ENCODE peak calls at places on chromosomes 11 and 22, in five cellular contexts. H, G, A, R and Z are unnamed samples. For H3K4me1, the result is how much of the 10 kb centered on the place peaks cover.

GRCh38 chr22:29245626-29246385 is 22.0 kb downstream of the RHBDD3 start:
- DNase-seq in H (peak), R (peak), G (peak), A (peak), Z (peak)

GRCh38 chr22:20965104-20965887 is 1.8 kb upstream of the AIFM3 start:
- DNase-seq in G (no peak), R (peak), A (no peak), H (no peak), Z (no peak)

GRCh38 chr22:44025171-44026065 is 1.3 kb downstream of the PARVB start:
- DNase-seq in G (no peak), H (no peak), R (peak), A (no peak), Z (no peak)

GRCh38 chr11:71240865-71241691 is 11.3 kb downstream of the SHANK2 start:
- DNase-seq in G (no peak), R (no peak), H (no peak), A (peak), Z (no peak)

GRCh38 chr11:117824571-117825537 is at the start of gene FXYD2:
- DNase-seq in H (no peak), R (peak), G (no peak), A (no peak), Z (no peak)

GRCh38 chr11:2270322-2271076 is at the start of gene ASCL2:
- DNase-seq in H (no peak), R (peak), G (no peak), A (no peak), Z (no peak)

GRCh38 chr11:119788911-119789560 is 60.0 kb upstream of the NECTIN1 start:
- DNase-seq in G (no peak), H (no peak), A (no peak), R (no peak), Z (no peak)

GRCh38 chr11:130163346-130164220 is 4.0 kb downstream of the ST14 start:
- DNase-seq in A (no peak), G (no peak), R (no peak), H (no peak), Z (no peak)

GRCh38 chr11:102151784-102152525 is 41.7 kb downstream of the YAP1 start:
- DNase-seq in A (no peak), H (no peak), G (no peak), R (no peak), Z (no peak)

GRCh38 chr11:43789700-43790443 is 90.8 kb upstream of the ALKBH3 start:
- DNase-seq in R (no peak), G (no peak), H (no peak), A (peak), Z (no peak)

GRCh38 chr11:65652511-65653228 is 10.0 kb downstream of the RELA start:
- DNase-seq in G (peak), A (peak), R (peak), H (no peak), Z (no peak)

GRCh38 chr11:67626970-67627369 is 2.8 kb downstream of the NUDT8 start:
- DNase-seq in A (no peak), H (no peak), R (no peak), G (no peak), Z (no peak)

GRCh38 chr11:94084164-94084563 is 44.5 kb upstream of the PANX1 start:
- DNase-seq in G (no peak), H (no peak), A (no peak), R (no peak), Z (no peak)

GRCh38 chr11:102147632-102148031 is 37.4 kb downstream of the YAP1 start:
- DNase-seq in R (no peak), A (no peak), H (no peak), G (no peak), Z (no peak)

GRCh38 chr22:42932857-42933782 is 76.0 kb upstream of the ARFGAP3 start:
- DNase-seq in R (no peak), G (no peak), H (no peak), A (peak), Z (no peak)

GRCh38 chr22:28381427-28382167 is 298.0 kb downstream of the TTC28 start:
- DNase-seq in G (no peak), R (no peak), A (peak), H (no peak), Z (no peak)

GRCh38 chr22:27223317-27224177 is 566.2 kb downstream of the MIAT start:
- DNase-seq in G (no peak), R (no peak), H (no peak), A (peak), Z (no peak)

GRCh38 chr11:112581747-112582146 is 321.1 kb upstream of the PLET1 start:
- DNase-seq in R (no peak), H (no peak), A (no peak), G (no peak), Z (no peak)

GRCh38 chr11:124861670-124862069 is 3.6 kb upstream of the ROBO3 start:
- DNase-seq in H (no peak), G (no peak), A (no peak), R (no peak), Z (no peak)

GRCh38 chr11:65720237-65720934 is at the start of gene RNASEH2C:
- DNase-seq in R (peak), A (peak), H (no peak), G (peak), Z (peak)

GRCh38 chr11:45400594-45400993 is 114.5 kb upstream of the SYT13 start:
- DNase-seq in G (no peak), A (peak), H (no peak), R (no peak), Z (no peak)

GRCh38 chr11:61732705-61733104 is 19.7 kb upstream of the MYRF start:
- DNase-seq in A (peak), G (no peak), H (no peak), R (peak), Z (no peak)

GRCh38 chr22:26608129-26608528 is 9.7 kb downstream of the CRYBB1 start:
- DNase-seq in H (no peak), G (no peak), A (no peak), R (no peak), Z (no peak)

GRCh38 chr11:78414321-78415051 is 3.1 kb downstream of the GAB2 start:
- DNase-seq in R (no peak), A (peak), H (no peak), G (no peak), Z (no peak)

GRCh38 chr22:34236527-34236926 is 316.3 kb upstream of the LARGE1 start:
- DNase-seq in H (no peak), R (peak), G (no peak), A (no peak), Z (no peak)

GRCh38 chr22:20418211-20418788 is 19.3 kb downstream of the SCARF2 start:
- DNase-seq in G (peak), A (peak), R (peak), H (no peak), Z (no peak)

GRCh38 chr11:3949132-3949531 is 93.7 kb downstream of the STIM1 start:
- DNase-seq in R (no peak), G (no peak), A (no peak), H (no peak), Z (no peak)

GRCh38 chr11:3189886-3190583 is 24.9 kb upstream of the OSBPL5 start:
- DNase-seq in G (no peak), H (no peak), R (no peak), A (no peak), Z (no peak)

GRCh38 chr11:112156594-112157273 is 7.2 kb downstream of the IL18 start:
- DNase-seq in A (no peak), R (no peak), G (no peak), H (no peak), Z (no peak)

GRCh38 chr11:111851067-111851466 is 20.3 kb downstream of the ALG9 start:
- DNase-seq in G (no peak), H (no peak), R (no peak), A (no peak), Z (no peak)

GRCh38 chr11:64763804-64764611 is 4.2 kb upstream of the PYGM start:
- DNase-seq in A (no peak), G (no peak), R (no peak), H (no peak), Z (no peak)

GRCh38 chr11:102395720-102396358 is 48.8 kb downstream of the BIRC2 start:
- DNase-seq in R (no peak), A (no peak), H (no peak), G (no peak), Z (no peak)

GRCh38 chr11:59179121-59179520 is 7.2 kb downstream of the DTX4 start:
- DNase-seq in G (no peak), H (no peak), A (no peak), R (no peak), Z (no peak)

GRCh38 chr11:134146598-134146997 is 77.2 kb downstream of the NCAPD3 start:
- DNase-seq in R (no peak), H (no peak), G (no peak), A (no peak), Z (no peak)

GRCh38 chr22:46081036-46081830 is 69.1 kb upstream of the PPARA start:
- DNase-seq in A (no peak), H (no peak), R (peak), G (no peak), Z (no peak)

GRCh38 chr11:105073486-105074200 is 28.5 kb upstream of the CARD16 start:
- DNase-seq in H (no peak), A (peak), R (no peak), G (no peak), Z (no peak)

GRCh38 chr22:17087176-17088131 is 2.7 kb downstream of the IL17RA start:
- DNase-seq in H (no peak), G (no peak), A (peak), R (no peak), Z (no peak)

GRCh38 chr22:17085277-17086091 is 684 bp downstream of the IL17RA start:
- DNase-seq in G (no peak), H (no peak), A (no peak), R (peak), Z (no peak)

GRCh38 chr22:17086301-17086700 is 1.5 kb downstream of the IL17RA start:
- DNase-seq in A (no peak), G (no peak), H (no peak), R (no peak), Z (no peak)

GRCh38 chr22:17084554-17085276 is at the start of gene IL17RA:
- DNase-seq in A (peak), R (peak), H (peak), G (peak), Z (peak)

DNA sequence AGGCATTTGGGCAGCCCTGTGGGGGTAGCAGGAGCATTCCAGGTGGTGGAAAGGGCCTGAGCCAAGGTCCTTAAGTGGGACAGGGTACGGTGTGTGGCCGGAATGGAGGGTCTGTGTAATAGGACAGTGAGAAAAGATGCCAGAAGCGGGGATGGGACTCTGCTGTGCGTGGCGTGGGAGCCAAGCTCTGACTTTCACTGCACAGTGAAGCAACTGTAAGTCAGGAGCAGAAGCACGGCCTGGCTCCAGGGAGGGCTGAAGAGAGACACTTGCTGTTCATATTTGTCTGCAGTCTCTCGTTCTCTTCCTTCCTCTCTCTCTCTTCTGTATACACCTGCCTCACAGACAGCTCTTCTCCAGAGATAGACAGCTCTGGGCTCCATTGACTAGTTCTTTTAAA is 1.9 kb downstream of the IL17RA start:
- DNase-seq in G (no peak), R (no peak), A (no peak), H (no peak), Z (no peak)
- H3K4me3 ChIP-seq in G (no peak), R (peak), A (no peak), H (peak), Z (no peak)

DNA sequence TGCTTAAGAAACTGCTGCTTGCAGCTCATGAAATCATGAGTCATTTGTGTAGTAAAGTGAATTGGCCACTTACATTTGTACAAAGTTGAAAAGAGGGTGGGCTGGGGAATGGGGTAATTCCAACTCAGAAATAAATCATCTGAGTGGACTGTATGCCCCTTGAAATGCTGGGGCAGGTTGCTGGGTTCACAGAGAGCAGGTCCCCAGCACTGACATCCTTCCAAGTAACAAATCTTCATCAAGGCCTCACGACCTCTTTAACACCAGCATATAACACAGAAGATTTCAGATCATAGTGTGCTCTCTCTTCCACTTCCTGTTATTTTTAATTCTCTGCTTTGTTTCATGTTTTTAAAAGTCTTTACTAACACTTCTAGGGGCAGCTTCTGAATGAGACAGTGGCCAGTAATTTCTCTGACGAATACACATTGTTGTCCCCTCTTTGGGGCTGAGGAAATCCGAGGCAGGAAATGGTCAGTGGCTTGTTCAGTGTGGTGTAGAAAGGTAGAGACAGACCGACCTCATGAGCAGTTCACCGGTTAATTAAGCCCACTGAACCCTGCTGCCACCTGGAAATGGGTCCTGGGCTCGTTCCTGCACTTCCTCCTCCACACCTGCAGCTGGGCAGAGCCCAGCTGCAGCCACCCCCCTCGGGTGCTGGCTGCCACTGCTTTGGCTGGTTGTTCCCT is 127.8 kb downstream of the MAML2 start:
- DNase-seq in A (peak), G (no peak), H (no peak), R (no peak), Z (no peak)
- H3K4me1 ChIP-seq in A (under half), G (under half), H (half or more), R (under half), Z (under half)

GRCh38 chr11:75821202-75821601 is 6.2 kb downstream of the UVRAG start:
- DNase-seq in G (no peak), H (no peak), R (no peak), A (no peak), Z (no peak)
- H3K4me3 ChIP-seq in G (no peak), H (no peak), R (no peak), A (no peak), Z (no peak)

GRCh38 chr11:9806946-9807687 is 143.2 kb downstream of the SWAP70 start:
- DNase-seq in R (no peak), H (no peak), A (no peak), G (no peak), Z (no peak)

GRCh38 chr11:9802291-9802861 is 138.5 kb downstream of the SWAP70 start:
- DNase-seq in G (no peak), A (peak), H (no peak), R (no peak), Z (no peak)

GRCh38 chr11:9804414-9804902 is 140.6 kb downstream of the SWAP70 start:
- DNase-seq in R (no peak), H (no peak), A (no peak), G (no peak), Z (no peak)

GRCh38 chr11:9799901-9800300 is 136.0 kb downstream of the SWAP70 start:
- DNase-seq in R (no peak), H (no peak), A (no peak), G (no peak), Z (no peak)

DNA sequence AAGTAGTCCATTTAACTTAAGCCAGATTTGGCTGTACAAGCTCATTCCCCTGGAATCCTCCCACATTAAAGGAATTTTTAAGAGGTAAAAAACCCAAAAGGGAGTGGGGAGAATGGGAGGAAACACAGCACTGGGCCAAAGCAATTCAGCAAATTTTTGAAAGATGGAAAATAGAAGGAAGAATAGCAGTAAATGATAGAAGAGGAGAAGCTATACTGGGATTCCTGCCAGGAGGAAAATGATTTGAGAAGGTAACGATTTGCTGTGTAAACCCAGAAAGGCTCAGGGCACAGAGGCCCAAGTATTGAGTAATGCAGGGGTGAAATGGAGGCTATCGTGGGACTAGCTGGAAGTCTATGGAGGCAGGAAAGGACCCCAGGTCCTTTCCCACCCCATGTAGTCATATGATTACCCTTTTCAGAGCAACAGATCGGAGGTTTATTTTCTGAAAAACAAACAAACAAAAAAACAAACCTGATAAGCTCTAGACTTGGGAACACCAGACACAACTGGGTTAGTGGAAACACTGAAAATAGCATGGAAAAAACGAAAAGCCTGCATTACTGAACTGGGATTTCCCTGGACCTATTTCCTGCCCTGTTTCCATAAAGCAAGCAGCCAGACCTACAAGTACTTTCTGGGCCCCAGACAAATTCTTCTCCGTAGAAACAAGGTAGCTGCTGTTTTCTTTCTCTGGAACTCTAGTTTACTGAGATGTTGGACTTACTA is 140.0 kb downstream of the SWAP70 start:
- DNase-seq in H (no peak), R (no peak), G (no peak), A (peak), Z (no peak)
- H3K4me1 ChIP-seq in H (under half), R (under half), G (under half), A (under half), Z (under half)

GRCh38 chr11:33594188-33594587 is 106.4 kb downstream of the C11orf91 start:
- DNase-seq in H (no peak), G (no peak), R (no peak), A (no peak), Z (no peak)

DNA sequence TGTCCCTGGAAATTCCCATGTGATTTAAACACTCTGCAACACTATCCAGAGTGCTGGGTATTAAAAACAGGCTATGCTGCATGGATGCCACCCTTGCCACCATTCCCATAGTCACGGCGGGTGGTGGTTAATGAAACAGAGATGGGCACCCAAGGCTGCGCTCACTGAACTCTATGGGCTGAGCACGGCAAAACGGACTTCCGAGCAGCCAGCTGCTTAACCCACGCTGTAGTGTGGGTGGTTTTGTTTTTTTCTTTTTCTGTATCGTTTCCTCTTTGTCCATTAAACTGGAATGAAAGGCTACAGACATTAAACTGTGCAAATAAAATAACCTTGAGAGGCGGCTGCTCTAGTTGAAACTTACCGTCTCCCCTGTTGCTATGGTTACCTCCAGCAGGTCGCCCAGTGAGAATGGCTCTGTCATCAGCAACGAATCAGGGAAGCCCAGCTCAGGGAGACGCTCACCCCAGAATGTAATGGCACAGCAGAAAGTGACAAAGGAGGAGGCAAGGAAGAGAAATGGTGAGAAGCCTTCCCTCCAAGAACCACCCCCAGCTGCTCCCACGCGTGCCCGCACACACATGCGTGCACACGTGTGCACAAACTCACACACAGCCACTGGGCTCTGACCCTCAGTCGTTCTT is 102.1 kb downstream of the C11orf91 start:
- DNase-seq in R (no peak), H (no peak), G (peak), A (no peak), Z (no peak)
- H3K4me3 ChIP-seq in R (no peak), H (no peak), G (no peak), A (no peak), Z (no peak)

DNA sequence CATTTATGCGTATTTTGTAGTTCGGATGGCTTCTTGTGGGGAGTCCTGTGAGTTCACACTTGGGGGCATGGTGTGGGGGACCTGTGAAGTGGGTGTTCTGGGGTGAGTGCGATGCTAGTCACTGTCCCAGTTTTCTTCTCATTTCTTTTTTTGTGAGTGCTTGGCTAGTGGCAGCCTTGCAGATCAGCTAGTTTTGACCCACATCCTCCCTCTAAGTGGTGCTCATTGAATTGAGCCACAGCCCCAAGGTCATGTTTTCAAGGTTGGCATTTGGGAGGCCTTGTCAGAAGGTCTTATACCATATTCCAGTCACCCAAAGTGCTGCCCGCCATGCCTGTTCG is 31.7 kb downstream of the PTPRJ start:
- DNase-seq in H (no peak), G (no peak), R (no peak), A (no peak), Z (no peak)
- H3K4me1 ChIP-seq in H (under half), G (under half), R (under half), A (under half), Z (under half)

GRCh38 chr11:721347-721912 is 15.4 kb downstream of the EPS8L2 start:
- DNase-seq in H (no peak), G (no peak), R (peak), A (no peak), Z (no peak)
- H3K4me3 ChIP-seq in H (peak), G (no peak), R (no peak), A (no peak), Z (no peak)

DNA sequence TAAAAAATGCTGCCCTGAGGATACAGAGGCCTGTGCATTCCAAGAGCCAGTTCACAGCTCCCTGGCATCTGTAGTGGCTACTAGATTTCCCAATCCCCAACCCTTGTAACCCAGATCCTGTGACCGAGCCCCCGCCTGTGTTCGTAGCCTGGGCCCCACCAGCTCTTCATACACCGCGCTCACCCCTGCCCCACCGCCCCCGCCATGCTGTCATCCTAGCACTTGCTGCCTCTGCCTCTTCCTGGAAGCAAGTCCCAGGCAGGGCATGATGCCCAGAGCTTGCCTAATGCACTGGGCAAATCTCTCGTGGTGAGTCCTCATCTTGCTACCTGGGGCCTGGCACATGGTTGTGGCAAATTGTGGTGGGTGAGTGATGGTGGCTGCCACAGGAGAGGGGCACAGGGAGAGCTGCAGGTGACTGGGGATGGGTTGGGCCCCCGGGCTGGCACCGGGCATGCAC is 7.1 kb downstream of the MGAT3 start:
- DNase-seq in G (no peak), A (no peak), H (no peak), R (no peak), Z (no peak)
- H3K4me1 ChIP-seq in G (under half), A (under half), H (half or more), R (under half), Z (under half)